ENCODE peak calls at places on chromosomes 16 and 17, in seven cellular contexts. R is K562, F is SK-N-SH, E is H1, H is GM12878, K is HCT116, Q is HepG2. A is an unnamed sample.

GRCh38 chr16:21001262-21001661 is 100.7 kb downstream of the LYRM1 start:
- DNase-seq in R (peak; percentile 40), F (peak; percentile 26), E (no peak), H (no peak), K (peak; percentile 38), Q (peak; percentile 46), A (no peak)

GRCh38 chr17:80822021-80822699 is 169.5 kb upstream of the CHMP6 start:
- DNase-seq in R (no peak), F (no peak), E (no peak), H (no peak), K (no peak), Q (no peak), A (no peak)

GRCh38 chr17:41763327-41763726 is 23.2 kb downstream of the JUP start:
- DNase-seq in R (no peak), F (no peak), E (no peak), H (no peak), K (no peak), Q (no peak), A (no peak)

GRCh38 chr16:74626741-74627416 is 20.0 kb upstream of the GLG1 start:
- DNase-seq in R (no peak), F (no peak), E (no peak), H (no peak), K (no peak), Q (no peak), A (no peak)

GRCh38 chr16:85569615-85570212 is 43.4 kb upstream of the GSE1 start:
- DNase-seq in R (peak; percentile 89), F (peak; percentile 65), E (no peak), H (peak; percentile 74), K (no peak), Q (no peak), A (peak; percentile 92)

GRCh38 chr16:78430281-78430680 is 330.8 kb downstream of the WWOX start:
- DNase-seq in R (no peak), F (no peak), E (no peak), H (no peak), K (no peak), Q (no peak), A (no peak)

GRCh38 chr16:81204794-81205680 is 33.5 kb upstream of the BCO1 start:
- DNase-seq in R (peak; percentile 57), F (peak; percentile 62), E (no peak), H (peak; percentile 11), K (peak; percentile 59), Q (peak; percentile 61), A (peak; percentile 68)

GRCh38 chr16:15597135-15597534 is 45.8 kb downstream of the MARF1 start:
- DNase-seq in R (no peak), F (no peak), E (no peak), H (no peak), K (no peak), Q (no peak), A (no peak)

GRCh38 chr16:50708373-50709060 is 15.1 kb downstream of the NOD2 start:
- DNase-seq in R (no peak), F (no peak), E (no peak), H (no peak), K (no peak), Q (no peak), A (no peak)

GRCh38 chr17:76585048-76585648 is 512 bp downstream of the ST6GALNAC2 start:
- DNase-seq in R (no peak), F (no peak), E (no peak), H (no peak), K (no peak), Q (no peak), A (no peak)

GRCh38 chr17:75262112-75262606 is 480 bp downstream of the MRPS7 start:
- DNase-seq in R (no peak), F (no peak), E (no peak), H (no peak), K (no peak), Q (peak; percentile 34), A (no peak)

GRCh38 chr16:69942099-69942491 is 9.0 kb upstream of the CLEC18A start:
- DNase-seq in R (no peak), F (no peak), E (no peak), H (no peak), K (no peak), Q (no peak), A (no peak)

GRCh38 chr16:48444574-48444973 is 59.4 kb upstream of the SIAH1 start:
- DNase-seq in R (no peak), F (no peak), E (no peak), H (no peak), K (peak; percentile 73), Q (no peak), A (no peak)

GRCh38 chr16:75494696-75495601 is at the start of gene CHST6:
- DNase-seq in R (peak; percentile 56), F (peak; percentile 67), E (no peak), H (no peak), K (no peak), Q (peak; percentile 52), A (no peak)

GRCh38 chr16:56349711-56350161 is 75.6 kb downstream of the AMFR start:
- DNase-seq in R (no peak), F (no peak), E (no peak), H (no peak), K (no peak), Q (no peak), A (no peak)

GRCh38 chr17:36842231-36842630 is 95.0 kb upstream of the LHX1 start:
- DNase-seq in R (no peak), F (no peak), E (no peak), H (no peak), K (no peak), Q (no peak), A (no peak)

GRCh38 chr17:75346906-75347305 is 57.7 kb upstream of the SLC25A19 start:
- DNase-seq in R (peak; percentile 79), F (no peak), E (no peak), H (no peak), K (no peak), Q (no peak), A (no peak)

GRCh38 chr16:81624718-81625543 is 154.2 kb upstream of the PLCG2 start:
- DNase-seq in R (peak; percentile 87), F (no peak), E (no peak), H (no peak), K (no peak), Q (peak; percentile 88), A (no peak)

GRCh38 chr17:4009164-4009785 is 45.0 kb upstream of the ATP2A3 start:
- DNase-seq in R (no peak), F (no peak), E (no peak), H (no peak), K (no peak), Q (no peak), A (no peak)

GRCh38 chr17:47800686-47801085 is 20.9 kb downstream of the OSBPL7 start:
- DNase-seq in R (no peak), F (peak; percentile 22), E (no peak), H (no peak), K (no peak), Q (no peak), A (no peak)

DNA sequence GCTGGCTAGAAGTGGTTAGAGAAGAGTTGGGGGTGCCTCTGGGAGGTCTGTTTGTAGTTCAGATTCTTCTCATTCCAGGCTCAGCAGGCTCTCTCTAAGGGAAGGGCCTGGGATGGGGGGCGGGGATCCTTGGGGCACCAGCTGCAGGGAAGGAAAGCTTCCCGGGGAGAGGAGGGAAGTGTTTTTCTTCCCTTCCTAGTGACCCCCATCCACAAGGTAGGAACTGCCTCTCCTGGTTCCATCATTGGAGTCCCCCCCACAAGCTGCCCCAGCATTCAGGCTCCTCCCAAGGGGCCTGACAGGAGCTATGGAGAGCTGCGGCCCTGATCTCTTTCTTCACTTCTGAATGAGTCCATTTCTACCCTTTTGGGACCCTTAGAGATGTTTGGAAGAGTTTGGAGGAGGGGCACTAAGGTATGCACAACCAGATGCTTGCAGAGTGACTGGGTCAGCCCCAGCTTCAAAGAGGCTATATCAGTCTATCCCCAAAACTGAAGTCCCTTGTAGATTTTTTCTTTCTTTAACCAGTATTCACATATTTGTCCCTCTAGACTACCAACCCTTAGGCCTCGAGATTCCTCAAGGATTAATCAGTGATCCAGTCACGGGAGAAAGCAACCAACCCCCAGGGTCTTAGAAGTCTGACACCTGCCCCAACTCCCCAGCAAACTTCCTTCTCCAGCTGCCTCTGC is 13.9 kb upstream of the FZD2 start:
- DNase-seq in R (no peak), F (no peak), E (peak; percentile 87), H (no peak), K (no peak), Q (peak; percentile 64), A (peak; percentile 62)
- TF ChIP-seq JUND in R (no peak), F (peak; percentile 88), E (no peak), H (no peak), K (no peak), Q (no peak), A (no peak)

DNA sequence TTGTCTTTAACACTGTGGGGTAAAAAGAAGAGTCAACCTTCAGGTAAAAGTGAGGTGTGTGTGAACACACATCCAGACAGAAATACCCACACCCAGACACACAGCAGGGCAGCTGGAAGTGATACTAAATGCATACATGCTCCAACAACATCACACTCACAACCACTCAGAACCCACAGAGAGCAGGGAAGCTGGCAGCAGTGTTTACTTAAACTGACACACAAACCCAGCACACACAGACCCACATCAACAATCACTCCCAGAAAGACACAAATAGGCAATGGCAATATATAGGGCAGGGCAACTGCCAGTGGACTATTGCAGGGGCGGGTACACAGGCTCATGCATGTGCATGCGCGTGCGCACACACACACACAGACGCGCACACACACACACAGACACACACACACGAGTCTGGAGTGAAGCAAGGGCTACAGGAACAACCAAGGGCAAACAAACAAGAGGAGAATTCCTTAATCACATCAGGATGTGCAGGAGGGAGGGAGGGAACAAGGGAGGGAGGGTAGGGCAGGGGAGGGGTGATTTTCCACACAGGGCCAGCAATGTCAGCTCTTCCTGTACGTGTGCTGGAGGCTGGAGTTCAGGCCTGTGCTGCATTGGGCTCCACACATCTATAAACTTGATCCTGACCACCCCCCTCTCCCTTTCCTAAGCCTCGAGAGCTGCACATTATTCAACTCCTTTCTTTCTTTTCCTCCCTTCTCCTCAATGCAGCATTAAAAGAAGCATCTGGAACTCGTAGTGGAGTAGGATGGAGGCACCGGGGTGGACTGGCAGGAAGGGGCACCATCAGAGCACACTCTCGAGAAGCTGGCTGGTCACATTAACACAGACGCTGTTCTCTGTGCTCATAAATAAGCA is 30.1 kb downstream of the HIC1 start:
- DNase-seq in R (no peak), F (peak; percentile 73), E (no peak), H (no peak), K (no peak), Q (peak; percentile 41), A (no peak)
- TF ChIP-seq JUND in R (no peak), F (no peak), E (no peak), H (no peak), K (no peak), Q (no peak), A (no peak)

GRCh38 chr16:31467151-31467550 is 4.8 kb upstream of the TGFB1I1 start:
- DNase-seq in R (no peak), F (no peak), E (no peak), H (no peak), K (no peak), Q (no peak), A (no peak)
- TF ChIP-seq JUND in R (no peak), F (no peak), E (no peak), H (no peak), K (no peak), Q (no peak), A (no peak)

DNA sequence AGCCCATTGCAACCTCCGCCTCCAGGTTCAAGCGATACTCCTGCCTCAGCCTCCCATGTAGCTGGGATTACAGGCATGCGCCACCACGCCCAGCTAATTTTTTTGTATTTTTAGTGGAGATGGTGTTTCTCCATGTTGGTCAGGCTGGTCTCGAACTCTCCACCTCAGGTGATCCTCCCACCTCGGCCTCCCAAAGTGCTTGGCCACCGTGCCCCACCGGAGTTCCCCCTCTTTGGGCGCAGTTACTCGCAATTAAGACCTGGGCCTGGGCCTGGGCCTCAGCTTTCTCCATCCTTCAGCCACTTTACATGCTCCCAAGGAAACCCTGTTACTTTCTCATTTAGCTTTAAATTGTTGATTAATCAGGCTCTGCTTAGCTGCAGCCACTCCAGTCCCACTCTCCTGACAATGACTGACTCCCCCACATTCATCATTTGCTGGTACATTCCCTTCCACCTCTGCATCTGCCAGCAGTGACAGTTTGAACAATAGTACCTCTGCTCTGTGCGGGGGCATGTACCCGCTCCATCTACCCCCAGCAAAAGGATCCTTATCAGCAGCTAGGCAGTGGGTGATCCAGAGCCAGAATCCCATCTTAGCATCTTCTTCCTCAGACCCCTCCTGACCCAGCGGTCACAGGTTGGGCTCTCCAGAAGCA is 47.2 kb upstream of the SLC47A1 start:
- DNase-seq in R (no peak), F (no peak), E (no peak), H (no peak), K (no peak), Q (no peak), A (no peak)
- TF ChIP-seq JUND in R (no peak), F (no peak), E (no peak), H (no peak), K (no peak), Q (no peak), A (no peak)

A was measured in T47D.